ENCODE peak calls at places on chromosome 4, in eight cellular contexts. M is ureter; X is activated CD8-positive, alpha-beta memory T cell treated with anti-CD3 and anti-CD28 coated beads, Interleukin-2, amount 50 U/mL, for 48 hours; G is stimulated activated CD4-positive, alpha-beta T cell treated with anti-CD3 and anti-CD28 coated beads, Interleukin-12 subunit alpha, Interleukin-12 subunit beta, amount 100 ng/mL, for 24 hours; J is fibroblast of the conjunctiva; N is colonic mucosa; B is psoas muscle; I is GM23248. V is an unnamed sample.

GRCh38 chr4:5808081-5808741 is 84.7 kb downstream of the CRMP1 start:
- DNase-seq in J (no peak), M (no peak), N (no peak), G (no peak), B (no peak), X (no peak), I (no peak), V (no peak)

GRCh38 chr4:1356181-1356998 is 9.4 kb downstream of the UVSSA start:
- DNase-seq in I (peak), J (no peak), G (peak), B (peak), M (no peak), X (peak), N (peak), V (no peak)

GRCh38 chr4:929970-930625 is 2.0 kb downstream of the GAK start:
- DNase-seq in G (no peak), M (no peak), I (peak), B (no peak), J (no peak), X (no peak), N (peak), V (no peak)

GRCh38 chr4:87240341-87240740 is 19.9 kb upstream of the KLHL8 start:
- DNase-seq in I (peak), G (no peak), B (no peak), J (no peak), X (no peak), N (no peak), M (no peak), V (no peak)

GRCh38 chr4:15982833-15983528 is 20.0 kb upstream of the FGFBP2 start:
- DNase-seq in G (no peak), N (no peak), B (no peak), X (no peak), I (peak), M (no peak), J (no peak), V (no peak)

GRCh38 chr4:96776922-96777510 is 937.1 kb downstream of the PDHA2 start:
- DNase-seq in M (no peak), I (no peak), X (no peak), G (no peak), N (no peak), B (no peak), J (no peak), V (no peak)

GRCh38 chr4:77284036-77284435 is 127.0 kb downstream of the CCNG2 start:
- DNase-seq in X (no peak), I (peak), J (no peak), N (no peak), B (no peak), G (no peak), M (no peak), V (no peak)

GRCh38 chr4:90842960-90843359 is 715.8 kb downstream of the CCSER1 start:
- DNase-seq in G (no peak), I (no peak), M (no peak), N (no peak), B (no peak), X (no peak), J (no peak), V (no peak)

GRCh38 chr4:48635310-48635709 is 144.8 kb downstream of the FRYL start:
- DNase-seq in N (no peak), M (no peak), I (peak), J (no peak), X (no peak), B (no peak), G (peak), V (no peak)

GRCh38 chr4:6885953-6886557 is 23.6 kb upstream of the TBC1D14 start:
- DNase-seq in X (peak), G (no peak), N (peak), I (peak), J (no peak), M (no peak), B (peak), V (no peak)

GRCh38 chr4:81913427-81913878 is 441.7 kb upstream of the RASGEF1B start:
- DNase-seq in G (peak), I (peak), B (no peak), X (peak), J (peak), M (no peak), N (peak), V (no peak)

GRCh38 chr4:102493794-102494193 is 7.4 kb upstream of the NFKB1 start:
- DNase-seq in I (no peak), J (no peak), M (no peak), B (no peak), N (peak), X (no peak), G (no peak), V (no peak)

V was measured in smooth muscle cell of the brain vasculature.